ENCODE peak calls at places on chromosome 1, in six cellular contexts. C is hepatocyte, R is lower lobe of right lung, K is brain microvascular endothelial cell, H is pancreas, I is fibroblast of mammary gland. Q is an unnamed sample.

GRCh38 chr1:61093525-61094137 is 11.3 kb downstream of the NFIA start:
- DNase-seq in H (no peak), I (peak; percentile 73), R (no peak), C (no peak), K (no peak), Q (no peak)

GRCh38 chr1:229377429-229377828 is 34.6 kb upstream of the CCSAP start:
- DNase-seq in R (no peak), K (no peak), I (no peak), H (no peak), C (no peak), Q (no peak)

GRCh38 chr1:19311503-19311930 is 427 bp downstream of the AKR7A2 start:
- DNase-seq in K (no peak), H (no peak), C (no peak), I (no peak), R (no peak), Q (no peak)

GRCh38 chr1:43414634-43415223 is 25.0 kb downstream of the SZT2 start:
- DNase-seq in C (peak; percentile 78), R (no peak), K (peak; percentile 63), H (peak; percentile 59), I (peak; percentile 60), Q (no peak)

GRCh38 chr1:152002960-152003359 is 9.3 kb upstream of the S100A10 start:
- DNase-seq in I (no peak), K (no peak), R (no peak), C (no peak), H (no peak), Q (no peak)

GRCh38 chr1:228058172-228058980 is 24.1 kb upstream of the ARF1 start:
- DNase-seq in R (no peak), K (no peak), H (no peak), C (no peak), I (no peak), Q (no peak)

GRCh38 chr1:1069061-1069710 is 4.9 kb downstream of the RNF223 start:
- DNase-seq in R (peak; percentile 82), C (peak; percentile 91), K (peak; percentile 22), H (peak; percentile 93), I (peak; percentile 10), Q (peak; percentile 87)

GRCh38 chr1:192601145-192602048 is 25.8 kb downstream of the RGS1 start:
- DNase-seq in I (peak; percentile 53), H (no peak), R (no peak), C (no peak), K (no peak), Q (no peak)

GRCh38 chr1:89831462-89832113 is 10.8 kb downstream of the LRRC8D start:
- DNase-seq in K (no peak), R (no peak), C (no peak), H (no peak), I (no peak), Q (no peak)

GRCh38 chr1:39657402-39657801 is 14.5 kb downstream of the NT5C1A start:
- DNase-seq in K (peak; percentile 43), R (no peak), H (no peak), I (peak; percentile 65), C (no peak), Q (no peak)

GRCh38 chr1:234120327-234120944 is 216.0 kb downstream of the SLC35F3 start:
- DNase-seq in H (no peak), C (no peak), R (no peak), I (no peak), K (no peak), Q (no peak)

GRCh38 chr1:110734146-110734680 is 59.5 kb upstream of the KCNA3 start:
- DNase-seq in H (no peak), K (no peak), I (no peak), R (no peak), C (no peak), Q (no peak)

GRCh38 chr1:196142111-196142510 is 466.1 kb downstream of the KCNT2 start:
- DNase-seq in K (no peak), I (no peak), C (no peak), R (no peak), H (no peak), Q (no peak)

GRCh38 chr1:163379801-163380200 is 58.0 kb downstream of the NUF2 start:
- DNase-seq in H (no peak), R (no peak), I (no peak), C (no peak), K (no peak), Q (no peak)

GRCh38 chr1:210132582-210132981 is 100.0 kb upstream of the SERTAD4 start:
- DNase-seq in I (peak; percentile 49), R (no peak), C (peak; percentile 59), H (no peak), K (peak; percentile 33), Q (no peak)

GRCh38 chr1:78839704-78840277 is 166.7 kb downstream of the ADGRL4 start:
- DNase-seq in H (peak; percentile 30), R (no peak), K (peak; percentile 44), I (peak; percentile 63), C (peak; percentile 69), Q (no peak)

GRCh38 chr1:99634971-99635624 is 10.8 kb upstream of the PALMD start:
- DNase-seq in I (no peak), H (no peak), R (no peak), C (no peak), K (no peak), Q (no peak)

GRCh38 chr1:24944318-24944717 is 14.2 kb upstream of the RUNX3 start:
- DNase-seq in K (no peak), R (no peak), C (no peak), I (no peak), H (no peak), Q (no peak)

GRCh38 chr1:44700573-44700972 is 26.1 kb downstream of the ARMH1 start:
- DNase-seq in C (no peak), I (no peak), K (no peak), H (no peak), R (no peak), Q (no peak)

GRCh38 chr1:206975313-206975712 is 5.1 kb upstream of the FCAMR start:
- DNase-seq in I (no peak), C (no peak), K (no peak), R (no peak), H (no peak), Q (no peak)

GRCh38 chr1:54475357-54476230 is 69.4 kb upstream of the SSBP3 start:
- DNase-seq in H (no peak), C (peak; percentile 30), I (no peak), R (no peak), K (no peak), Q (no peak)

GRCh38 chr1:153842006-153842471 is 66.8 kb downstream of the SLC27A3 start:
- DNase-seq in C (no peak), I (peak; percentile 7), H (no peak), K (peak; percentile 15), R (no peak), Q (no peak)

GRCh38 chr1:59565611-59566410 is 248.9 kb upstream of the HOOK1 start:
- DNase-seq in I (peak; percentile 97), H (no peak), C (peak; percentile 59), K (peak; percentile 84), R (no peak), Q (no peak)

GRCh38 chr1:28412731-28413130 is 43.2 kb downstream of the PHACTR4 start:
- DNase-seq in R (no peak), C (no peak), H (no peak), I (peak; percentile 25), K (no peak), Q (no peak)

GRCh38 chr1:56125316-56125715 is 454.0 kb downstream of the PLPP3 start:
- DNase-seq in H (no peak), R (no peak), I (no peak), K (no peak), C (no peak), Q (no peak)

GRCh38 chr1:37765937-37766664 is 1.2 kb upstream of the EPHA10 start:
- DNase-seq in R (no peak), H (no peak), K (no peak), I (no peak), C (no peak), Q (no peak)

GRCh38 chr1:16229976-16230740 is 6.8 kb downstream of the CPLANE2 start:
- DNase-seq in H (no peak), C (no peak), I (no peak), R (peak; percentile 32), K (no peak), Q (no peak)
- TF ChIP-seq CTCF in H (no peak), C (no peak), I (no peak), R (no peak), K (no peak), Q (no peak)

DNA sequence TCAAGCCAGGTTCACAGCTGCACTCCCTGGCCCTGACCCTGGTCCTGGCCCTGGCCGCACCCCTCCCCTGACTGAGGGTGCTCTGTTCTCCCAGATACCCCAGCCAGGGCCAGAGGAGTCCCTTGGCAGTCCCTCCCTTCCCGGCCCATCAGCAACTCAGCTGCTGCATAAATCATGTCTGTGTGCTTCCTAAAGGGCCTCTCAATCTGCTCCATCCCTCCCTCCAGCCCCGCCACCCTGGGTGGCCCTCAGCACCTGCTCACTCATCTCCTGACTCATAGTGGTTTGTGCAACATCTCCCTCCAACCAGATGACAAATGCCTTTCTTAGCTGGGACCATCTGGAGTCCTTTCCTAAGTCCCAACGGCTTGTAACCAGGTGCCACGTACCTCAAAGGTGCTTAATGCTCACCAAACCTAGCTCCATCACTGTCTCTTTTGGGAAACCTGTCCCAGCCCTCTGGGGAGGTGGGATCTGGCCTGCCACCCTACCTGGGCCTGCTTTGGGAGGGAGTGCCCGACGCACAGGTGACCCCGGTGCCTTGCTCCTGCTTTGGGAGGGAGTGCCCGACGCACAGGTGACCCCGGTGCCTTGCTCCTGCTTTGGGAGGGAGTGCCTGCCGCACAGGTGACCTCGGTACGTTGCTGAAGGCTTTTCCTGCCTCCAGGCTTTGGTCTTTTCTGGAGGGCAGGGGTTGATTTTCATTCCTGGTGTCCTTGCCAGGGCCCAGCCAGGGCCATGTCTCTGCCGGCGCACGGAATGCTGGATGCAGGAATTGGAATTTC is 25.0 kb upstream of the C1orf174 start:
- DNase-seq in I (peak; percentile 19), R (peak; percentile 25), C (no peak), K (no peak), H (no peak), Q (no peak)
- TF ChIP-seq CTCF in I (no peak), R (no peak), C (no peak), K (no peak), H (no peak), Q (no peak)

GRCh38 chr1:32963746-32964460 is 706 bp downstream of the RNF19B start:
- DNase-seq in I (no peak), H (peak; percentile 56), K (peak; percentile 35), R (peak; percentile 86), C (peak; percentile 76), Q (peak; percentile 55)
- TF ChIP-seq CTCF in I (no peak), H (no peak), K (peak; percentile 7), R (no peak), C (no peak), Q (no peak)

DNA sequence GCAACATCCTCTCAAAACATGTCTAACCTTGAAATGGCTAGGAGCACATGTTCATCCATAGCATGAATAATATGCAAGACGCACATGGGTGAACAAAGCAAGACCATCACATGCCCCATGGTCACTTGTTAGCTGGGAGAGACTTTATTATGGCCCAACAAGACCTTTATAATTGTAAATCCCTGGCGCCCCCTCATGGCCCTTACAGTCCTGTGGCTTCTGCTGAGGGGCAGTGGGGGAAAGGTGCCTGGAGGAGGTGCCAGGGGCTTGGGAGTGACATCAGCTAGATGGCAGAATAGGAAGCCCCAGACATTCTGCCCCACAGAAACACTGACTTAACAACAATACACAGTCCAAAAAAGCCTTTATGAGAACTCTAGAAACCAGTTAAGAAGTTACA is 51.7 kb downstream of the CSMD2 start:
- DNase-seq in H (peak; percentile 24), R (no peak), C (peak; percentile 18), I (peak; percentile 7), K (no peak), Q (no peak)
- TF ChIP-seq CTCF in H (no peak), R (no peak), C (no peak), I (peak; percentile 11), K (no peak), Q (no peak)